ENCODE peak calls at places on chromosomes 4 and X, in six cellular contexts. Q, L, Y, J, K and W are unnamed samples.

GRCh38 chr4:13534344-13535063 is 9.8 kb downstream of the NKX3-2 start:
- DNase-seq in Q (no peak), L (no peak), Y (no peak), J (peak; percentile 62), K (no peak), W (no peak)

GRCh38 chrX:7927259-7928167 is at the start of gene PNPLA4:
- DNase-seq in Q (peak; percentile 64), L (peak; percentile 85), Y (peak; percentile 66), J (peak; percentile 85), K (peak; percentile 68), W (peak; percentile 89)

GRCh38 chrX:22323541-22323940 is 50.8 kb downstream of the CBLL2 start:
- DNase-seq in Q (peak; percentile 77), L (no peak), Y (no peak), J (no peak), K (peak; percentile 66), W (no peak)

GRCh38 chr4:143025111-143025704 is 159.5 kb upstream of the USP38 start:
- DNase-seq in Q (peak; percentile 33), L (peak; percentile 53), Y (no peak), J (no peak), K (peak; percentile 9), W (peak; percentile 80)

GRCh38 chr4:148443550-148444295 is 1.5 kb upstream of the NR3C2 start:
- DNase-seq in Q (no peak), L (no peak), Y (peak; percentile 29), J (peak; percentile 67), K (peak; percentile 5), W (peak; percentile 6)

GRCh38 chr4:89064848-89065247 is 7.9 kb upstream of the FAM13A start:
- DNase-seq in Q (no peak), L (no peak), Y (no peak), J (no peak), K (no peak), W (no peak)

GRCh38 chrX:81957900-81958545 is 756.1 kb downstream of the SH3BGRL start:
- DNase-seq in Q (peak; percentile 1), L (no peak), Y (peak; percentile 18), J (no peak), K (no peak), W (peak; percentile 53)

GRCh38 chr4:1026115-1026514 is 14.7 kb downstream of the FGFRL1 start:
- DNase-seq in Q (peak; percentile 21), L (peak; percentile 61), Y (no peak), J (no peak), K (peak; percentile 31), W (no peak)

GRCh38 chrX:118519411-118520205 is 24.0 kb downstream of the DOCK11 start:
- DNase-seq in Q (peak; percentile 68), L (no peak), Y (no peak), J (no peak), K (peak; percentile 55), W (no peak)

GRCh38 chrX:83008415-83008814 is 499.7 kb upstream of the POU3F4 start:
- DNase-seq in Q (no peak), L (no peak), Y (no peak), J (no peak), K (no peak), W (peak; percentile 6)

GRCh38 chr4:6633091-6633906 is 7.2 kb upstream of the MRFAP1 start:
- DNase-seq in Q (peak; percentile 49), L (no peak), Y (no peak), J (no peak), K (peak; percentile 24), W (peak; percentile 55)

GRCh38 chrX:151878574-151878973 is 34.1 kb upstream of the MAGEA4 start:
- DNase-seq in Q (no peak), L (no peak), Y (no peak), J (no peak), K (no peak), W (no peak)

DNA sequence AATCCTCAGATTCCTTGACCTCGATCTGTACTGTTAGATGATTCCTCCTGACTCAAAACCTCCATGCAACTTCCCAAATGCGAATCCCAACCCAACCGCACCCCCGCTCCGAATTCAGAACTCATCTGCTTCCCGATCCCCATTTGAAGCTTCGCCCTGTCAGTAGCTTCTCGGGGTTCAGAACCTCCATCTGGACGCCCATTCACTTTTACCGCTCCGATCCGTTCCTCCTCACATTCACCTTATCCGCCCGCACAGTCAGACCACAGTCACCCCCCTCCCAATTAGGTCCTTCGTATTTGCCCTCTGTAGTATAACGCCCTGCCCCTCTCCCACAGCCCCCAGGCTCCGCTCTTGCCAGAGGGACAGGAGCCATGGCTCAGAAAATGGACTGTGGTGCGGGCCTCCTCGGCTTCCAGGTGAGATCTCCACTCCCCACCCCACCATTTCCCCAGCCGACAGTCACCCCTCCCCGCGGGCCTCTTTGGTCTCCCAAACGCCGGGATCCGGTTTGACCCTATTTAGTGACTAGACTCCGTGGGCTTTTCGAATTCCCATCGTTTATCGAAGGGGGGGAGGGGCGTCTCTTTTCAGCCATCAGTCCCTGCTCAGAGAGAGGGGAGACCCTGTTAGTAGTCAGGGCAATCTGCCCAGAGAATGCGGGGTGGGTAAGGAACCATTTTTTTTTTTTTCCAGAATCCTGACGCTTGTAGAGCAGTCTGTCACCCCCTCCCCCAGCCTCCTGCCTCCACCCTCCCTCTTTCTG is 691 bp downstream of the MAGED1 start:
- DNase-seq in Q (peak; percentile 11), L (no peak), Y (peak; percentile 23), J (peak; percentile 50), K (peak; percentile 28), W (peak; percentile 62)
- H2BK5ac ChIP-seq in Q (peak overlapping the region; percentile 53), L (no peak overlapping the region), Y (no peak overlapping the region), J (no peak overlapping the region), K (peak overlapping the region; percentile 66), W (peak overlapping the region; percentile 45)

DNA sequence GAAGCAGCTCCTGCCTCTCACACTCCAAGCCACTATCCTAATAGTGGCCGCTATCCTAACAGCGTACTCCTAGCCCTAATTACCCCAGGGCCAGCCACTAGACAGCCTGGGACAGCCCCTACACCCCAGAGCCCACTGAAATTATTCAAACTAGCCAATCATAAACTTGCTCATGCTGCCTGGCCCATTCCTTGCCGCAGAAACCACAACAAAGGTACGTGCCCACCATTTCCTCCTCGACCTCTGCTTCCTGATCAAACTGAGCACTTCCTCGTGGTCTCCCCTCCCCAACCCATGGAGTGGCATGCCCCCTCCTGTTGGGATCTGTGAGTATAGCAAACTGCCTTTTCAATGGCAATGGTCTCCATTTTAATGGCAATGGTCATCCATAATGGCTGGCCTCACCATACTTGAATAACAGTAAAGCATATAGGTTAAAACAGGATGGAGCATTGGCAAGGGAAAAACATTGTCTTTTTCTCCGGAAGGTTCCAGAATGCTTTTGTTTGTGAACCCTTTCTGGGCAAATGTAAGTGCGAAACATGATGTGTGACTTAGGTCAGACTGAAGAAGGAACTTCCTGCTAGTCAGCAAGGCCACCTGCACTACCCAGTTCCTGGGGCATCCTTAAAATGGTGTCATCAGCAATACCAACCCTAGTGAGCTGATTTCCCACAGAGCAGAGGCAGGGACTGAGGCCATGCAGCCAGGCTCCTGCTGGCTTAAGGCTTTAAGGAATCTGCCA is 107.1 kb upstream of the ATP6AP2 start:
- DNase-seq in Q (no peak), L (no peak), Y (no peak), J (no peak), K (no peak), W (no peak)
- H2BK5ac ChIP-seq in Q (no peak overlapping the region), L (no peak overlapping the region), Y (no peak overlapping the region), J (no peak overlapping the region), K (peak overlapping the region; percentile 31), W (no peak overlapping the region)

GRCh38 chr4:72709475-72709874 is 140.5 kb upstream of the ADAMTS3 start:
- DNase-seq in Q (no peak), L (no peak), Y (no peak), J (no peak), K (no peak), W (no peak)
- H2BK5ac ChIP-seq in Q (no peak overlapping the region), L (no peak overlapping the region), Y (no peak overlapping the region), J (no peak overlapping the region), K (no peak overlapping the region), W (no peak overlapping the region)

DNA sequence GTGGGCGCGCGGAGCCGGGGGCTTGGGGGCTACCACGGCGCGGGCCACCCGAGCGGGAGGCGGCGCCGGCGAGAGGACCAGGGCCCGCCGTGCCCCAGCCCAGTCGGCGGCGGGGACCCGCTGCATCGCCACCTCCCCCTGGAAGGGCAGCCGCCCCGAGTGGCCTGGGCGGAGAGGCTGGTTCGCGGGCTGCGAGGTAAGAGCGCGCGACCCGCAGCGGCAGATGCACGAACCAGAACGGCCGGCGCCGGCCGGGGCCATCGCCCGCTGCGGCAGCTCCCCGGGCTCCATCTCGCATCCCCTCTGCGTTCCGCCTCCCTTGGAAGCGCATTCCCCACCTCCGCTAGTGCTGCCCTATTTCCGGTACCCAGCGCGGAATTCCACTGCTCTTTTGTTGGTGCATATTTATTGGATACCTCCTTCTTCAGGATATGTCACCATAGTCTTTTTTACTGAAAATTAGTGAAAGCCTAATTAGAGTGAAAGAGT is 742 bp downstream of the PKD2 start:
- DNase-seq in Q (peak; percentile 48), L (peak; percentile 52), Y (peak; percentile 44), J (peak; percentile 64), K (peak; percentile 62), W (peak; percentile 75)
- H2BK5ac ChIP-seq in Q (peak overlapping the region; percentile 39), L (no peak overlapping the region), Y (peak overlapping the region; percentile 88), J (peak overlapping the region; percentile 74), K (peak overlapping the region; percentile 67), W (peak overlapping the region; percentile 44)

DNA sequence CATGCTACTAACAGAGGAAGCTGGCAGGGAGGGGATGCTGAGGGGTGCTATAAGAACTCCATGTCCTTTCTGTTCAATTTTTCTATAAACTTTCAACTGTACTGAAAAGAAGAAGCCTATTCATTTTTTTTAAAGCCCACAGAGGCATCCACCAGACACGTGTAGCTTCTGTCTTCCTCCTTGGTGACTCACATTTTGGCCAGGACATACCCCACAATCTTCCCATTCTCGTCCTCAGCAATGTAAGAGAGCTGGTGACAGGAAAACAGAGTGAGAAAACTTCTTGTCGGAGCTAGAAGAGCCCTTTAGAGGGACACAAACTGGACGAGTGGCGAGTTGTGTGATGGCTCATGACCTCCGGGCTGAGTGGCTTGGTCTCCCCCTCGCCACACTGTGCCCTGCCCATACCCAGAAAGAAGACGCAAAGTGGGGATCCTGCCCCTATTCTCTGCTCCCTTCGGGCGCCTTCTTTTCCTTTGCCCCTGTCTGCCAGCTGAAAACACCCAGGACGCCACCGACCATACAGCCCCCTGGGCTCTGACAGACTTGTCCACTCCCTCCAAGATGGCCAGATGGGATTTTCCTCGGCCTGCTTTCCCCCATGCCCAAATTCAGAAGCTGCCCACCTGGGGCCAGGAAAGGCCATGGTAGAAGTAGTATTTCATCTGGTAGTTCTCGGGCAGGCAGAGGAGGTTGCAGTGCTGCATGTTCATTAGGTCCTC is 925 bp downstream of the NAA10 start:
- DNase-seq in Q (peak; percentile 56), L (no peak), Y (no peak), J (no peak), K (peak; percentile 51), W (no peak)
- H2BK5ac ChIP-seq in Q (no peak overlapping the region), L (no peak overlapping the region), Y (peak overlapping the region; percentile 53), J (no peak overlapping the region), K (no peak overlapping the region), W (no peak overlapping the region)

GRCh38 chr4:131344761-131345160 is 1804.3 kb upstream of the PCDH10 start:
- DNase-seq in Q (no peak), L (no peak), Y (no peak), J (no peak), K (no peak), W (no peak)
- H2BK5ac ChIP-seq in Q (no peak overlapping the region), L (no peak overlapping the region), Y (no peak overlapping the region), J (no peak overlapping the region), K (no peak overlapping the region), W (no peak overlapping the region)

DNA sequence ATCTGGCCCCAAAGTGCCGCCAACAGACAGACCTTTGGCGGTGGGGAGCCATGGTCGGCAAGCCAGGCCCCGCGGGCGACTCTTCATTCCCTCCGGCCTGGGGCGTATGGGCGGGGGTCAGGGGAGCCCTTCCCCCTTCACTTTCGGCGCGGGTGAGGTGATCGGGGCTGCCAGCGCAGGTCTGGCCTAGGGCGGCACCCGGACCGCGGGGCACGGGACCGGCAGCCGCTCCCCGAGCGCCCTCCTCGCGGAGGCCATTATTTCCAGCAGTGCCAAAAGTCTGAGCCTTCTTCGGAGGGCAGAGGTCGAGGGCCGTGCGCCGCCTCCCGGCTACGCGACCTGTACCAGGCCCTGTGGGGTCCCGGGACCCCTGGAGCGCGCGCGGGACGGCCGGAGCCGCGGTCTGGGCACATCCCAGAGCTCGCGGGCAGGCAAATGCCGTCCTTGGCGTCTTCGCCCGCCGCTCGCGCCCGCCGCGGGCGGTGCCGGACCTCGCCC is 620 bp upstream of the KDM6A start:
- DNase-seq in Q (peak; percentile 4), L (no peak), Y (no peak), J (no peak), K (peak; percentile 42), W (no peak)
- H2BK5ac ChIP-seq in Q (peak overlapping the region; percentile 61), L (no peak overlapping the region), Y (peak overlapping the region; percentile 82), J (no peak overlapping the region), K (peak overlapping the region; percentile 70), W (no peak overlapping the region)